ENCODE peak calls at places on chromosomes 16 and 17, in six cellular contexts. One of them, this sample, is unnamed.

GRCh38 chr16:51151435-51151950 is 423 bp upstream of the SALL1 start:
- DNase-seq in activated CD4-positive, alpha-beta T cell treated with anti-CD3 and anti-CD28 coated beads for 24 hours: no peak
- DNase-seq in SIG-M5: no peak
- DNase-seq in NCI-H1105 treated with DMSO at 0.1 percent for 48 hours: peak
- DNase-seq in fibroblast of pulmonary artery: peak
- DNase-seq in cardiac muscle cell: peak
- DNase-seq in this sample: peak

GRCh38 chr17:77769215-77769614 is 189.3 kb upstream of the TNRC6C start:
- DNase-seq in activated CD4-positive, alpha-beta T cell treated with anti-CD3 and anti-CD28 coated beads for 24 hours: no peak
- DNase-seq in SIG-M5: no peak
- DNase-seq in NCI-H1105 treated with DMSO at 0.1 percent for 48 hours: peak
- DNase-seq in fibroblast of pulmonary artery: no peak
- DNase-seq in cardiac muscle cell: no peak
- DNase-seq in this sample: no peak

GRCh38 chr17:44115585-44116415 is 7.6 kb downstream of the HDAC5 start:
- DNase-seq in activated CD4-positive, alpha-beta T cell treated with anti-CD3 and anti-CD28 coated beads for 24 hours: no peak
- DNase-seq in SIG-M5: no peak
- DNase-seq in NCI-H1105 treated with DMSO at 0.1 percent for 48 hours: no peak
- DNase-seq in fibroblast of pulmonary artery: peak
- DNase-seq in cardiac muscle cell: peak
- DNase-seq in this sample: peak

GRCh38 chr16:66563574-66564334 is 2.5 kb upstream of the CMTM1 start:
- DNase-seq in activated CD4-positive, alpha-beta T cell treated with anti-CD3 and anti-CD28 coated beads for 24 hours: no peak
- DNase-seq in SIG-M5: no peak
- DNase-seq in NCI-H1105 treated with DMSO at 0.1 percent for 48 hours: no peak
- DNase-seq in fibroblast of pulmonary artery: no peak
- DNase-seq in cardiac muscle cell: no peak
- DNase-seq in this sample: no peak

GRCh38 chr17:64200080-64201042 is 62.7 kb downstream of the TEX2 start:
- DNase-seq in activated CD4-positive, alpha-beta T cell treated with anti-CD3 and anti-CD28 coated beads for 24 hours: no peak
- DNase-seq in SIG-M5: no peak
- DNase-seq in NCI-H1105 treated with DMSO at 0.1 percent for 48 hours: no peak
- DNase-seq in fibroblast of pulmonary artery: peak
- DNase-seq in cardiac muscle cell: peak
- DNase-seq in this sample: peak

GRCh38 chr17:55320594-55321506 is 56.1 kb downstream of the HLF start:
- DNase-seq in activated CD4-positive, alpha-beta T cell treated with anti-CD3 and anti-CD28 coated beads for 24 hours: no peak
- DNase-seq in SIG-M5: no peak
- DNase-seq in NCI-H1105 treated with DMSO at 0.1 percent for 48 hours: no peak
- DNase-seq in fibroblast of pulmonary artery: no peak
- DNase-seq in cardiac muscle cell: no peak
- DNase-seq in this sample: no peak

GRCh38 chr16:68369697-68370096 is 58.9 kb downstream of the PRMT7 start:
- DNase-seq in activated CD4-positive, alpha-beta T cell treated with anti-CD3 and anti-CD28 coated beads for 24 hours: peak
- DNase-seq in SIG-M5: peak
- DNase-seq in NCI-H1105 treated with DMSO at 0.1 percent for 48 hours: no peak
- DNase-seq in fibroblast of pulmonary artery: no peak
- DNase-seq in cardiac muscle cell: no peak
- DNase-seq in this sample: no peak

GRCh38 chr16:56860226-56861020 is 4.6 kb upstream of the SLC12A3 start:
- DNase-seq in activated CD4-positive, alpha-beta T cell treated with anti-CD3 and anti-CD28 coated beads for 24 hours: no peak
- DNase-seq in SIG-M5: no peak
- DNase-seq in NCI-H1105 treated with DMSO at 0.1 percent for 48 hours: no peak
- DNase-seq in fibroblast of pulmonary artery: no peak
- DNase-seq in cardiac muscle cell: peak
- DNase-seq in this sample: no peak

GRCh38 chr17:2710804-2711607 is 558 bp downstream of the CLUH start:
- DNase-seq in activated CD4-positive, alpha-beta T cell treated with anti-CD3 and anti-CD28 coated beads for 24 hours: peak
- DNase-seq in SIG-M5: no peak
- DNase-seq in NCI-H1105 treated with DMSO at 0.1 percent for 48 hours: no peak
- DNase-seq in fibroblast of pulmonary artery: no peak
- DNase-seq in cardiac muscle cell: no peak
- DNase-seq in this sample: peak

GRCh38 chr17:65975878-65976277 is 216.1 kb downstream of the CEP112 start:
- DNase-seq in activated CD4-positive, alpha-beta T cell treated with anti-CD3 and anti-CD28 coated beads for 24 hours: no peak
- DNase-seq in SIG-M5: peak
- DNase-seq in NCI-H1105 treated with DMSO at 0.1 percent for 48 hours: no peak
- DNase-seq in fibroblast of pulmonary artery: no peak
- DNase-seq in cardiac muscle cell: no peak
- DNase-seq in this sample: no peak

GRCh38 chr16:1037023-1037933 is 35.3 kb upstream of the SSTR5 start:
- DNase-seq in activated CD4-positive, alpha-beta T cell treated with anti-CD3 and anti-CD28 coated beads for 24 hours: no peak
- DNase-seq in SIG-M5: no peak
- DNase-seq in NCI-H1105 treated with DMSO at 0.1 percent for 48 hours: no peak
- DNase-seq in fibroblast of pulmonary artery: no peak
- DNase-seq in cardiac muscle cell: no peak
- DNase-seq in this sample: peak

GRCh38 chr16:25009822-25010221 is 5.3 kb downstream of the ARHGAP17 start:
- DNase-seq in activated CD4-positive, alpha-beta T cell treated with anti-CD3 and anti-CD28 coated beads for 24 hours: no peak
- DNase-seq in SIG-M5: no peak
- DNase-seq in NCI-H1105 treated with DMSO at 0.1 percent for 48 hours: no peak
- DNase-seq in fibroblast of pulmonary artery: peak
- DNase-seq in cardiac muscle cell: peak
- DNase-seq in this sample: no peak

GRCh38 chr17:16920628-16921020 is 51.3 kb downstream of the TNFRSF13B start:
- DNase-seq in activated CD4-positive, alpha-beta T cell treated with anti-CD3 and anti-CD28 coated beads for 24 hours: no peak
- DNase-seq in SIG-M5: no peak
- DNase-seq in NCI-H1105 treated with DMSO at 0.1 percent for 48 hours: no peak
- DNase-seq in fibroblast of pulmonary artery: no peak
- DNase-seq in cardiac muscle cell: no peak
- DNase-seq in this sample: no peak

GRCh38 chr16:57470683-57471082 is 8.2 kb downstream of the POLR2C start:
- DNase-seq in activated CD4-positive, alpha-beta T cell treated with anti-CD3 and anti-CD28 coated beads for 24 hours: no peak
- DNase-seq in SIG-M5: no peak
- DNase-seq in NCI-H1105 treated with DMSO at 0.1 percent for 48 hours: no peak
- DNase-seq in fibroblast of pulmonary artery: peak
- DNase-seq in cardiac muscle cell: peak
- DNase-seq in this sample: no peak

GRCh38 chr16:69083306-69083941 is 22.0 kb upstream of the HAS3 start:
- DNase-seq in activated CD4-positive, alpha-beta T cell treated with anti-CD3 and anti-CD28 coated beads for 24 hours: no peak
- DNase-seq in SIG-M5: no peak
- DNase-seq in NCI-H1105 treated with DMSO at 0.1 percent for 48 hours: no peak
- DNase-seq in fibroblast of pulmonary artery: no peak
- DNase-seq in cardiac muscle cell: no peak
- DNase-seq in this sample: no peak